ENCODE peak calls at places on chromosome 1, in six cellular contexts. X, A, Q, I, W and P are unnamed samples.

GRCh38 chr1:62180649-62181048 is 14.0 kb upstream of the L1TD1 start:
- DNase-seq in W (no peak), A (no peak), X (no peak), Q (peak; percentile 36), I (no peak), P (no peak)

GRCh38 chr1:218904401-218904800 is 269.3 kb upstream of the LYPLAL1 start:
- DNase-seq in I (no peak), X (no peak), A (no peak), W (no peak), Q (no peak), P (no peak)

GRCh38 chr1:231397882-231398671 is 24.0 kb downstream of the EGLN1 start:
- DNase-seq in Q (no peak), A (no peak), X (no peak), W (no peak), I (no peak), P (no peak)

GRCh38 chr1:29478879-29479278 is 242.6 kb downstream of the PTPRU start:
- DNase-seq in W (no peak), I (no peak), Q (peak; percentile 4), X (no peak), A (no peak), P (no peak)

GRCh38 chr1:23980725-23981063 is 567 bp upstream of the SRSF10 start:
- DNase-seq in I (peak; percentile 47), A (no peak), Q (no peak), W (peak; percentile 46), X (no peak), P (peak; percentile 51)

GRCh38 chr1:235939488-235939775 is 72.7 kb upstream of the LYST start:
- DNase-seq in X (no peak), I (no peak), A (no peak), W (no peak), Q (no peak), P (no peak)

GRCh38 chr1:6447818-6448748 is 17.9 kb downstream of the TNFRSF25 start:
- DNase-seq in A (no peak), X (no peak), W (peak; percentile 62), Q (no peak), I (no peak), P (no peak)

GRCh38 chr1:27137544-27138075 is 17.3 kb downstream of the SLC9A1 start:
- DNase-seq in X (peak; percentile 71), A (no peak), W (peak; percentile 67), I (no peak), Q (peak; percentile 80), P (no peak)

GRCh38 chr1:108750476-108751191 is 4.2 kb downstream of the STXBP3 start:
- DNase-seq in X (no peak), Q (no peak), A (no peak), W (no peak), I (no peak), P (no peak)

GRCh38 chr1:224786533-224787249 is 142.8 kb upstream of the DNAH14 start:
- DNase-seq in X (no peak), W (no peak), Q (no peak), A (no peak), I (no peak), P (no peak)

GRCh38 chr1:144101397-144102050 is 129.7 kb upstream of the FAM72C start:
- DNase-seq in Q (peak; percentile 36), X (peak; percentile 77), W (no peak), A (no peak), I (peak; percentile 3), P (no peak)

GRCh38 chr1:147719711-147720225 is 40.6 kb downstream of the GJA5 start:
- DNase-seq in W (no peak), Q (peak; percentile 37), I (no peak), X (no peak), A (no peak), P (no peak)

GRCh38 chr1:65422241-65423203 is 2.1 kb downstream of the LEPR start:
- DNase-seq in Q (no peak), A (no peak), X (no peak), I (peak; percentile 38), W (no peak), P (no peak)

GRCh38 chr1:59007820-59008598 is 224.2 kb upstream of the JUN start:
- DNase-seq in A (no peak), X (no peak), W (no peak), I (no peak), Q (no peak), P (no peak)

GRCh38 chr1:222769968-222770620 is 33.1 kb downstream of the FAM177B start:
- DNase-seq in I (no peak), A (no peak), W (no peak), X (no peak), Q (no peak), P (no peak)

GRCh38 chr1:110476028-110476765 is 25.2 kb downstream of the PROK1 start:
- DNase-seq in A (no peak), X (no peak), I (no peak), W (no peak), Q (no peak), P (no peak)

GRCh38 chr1:18434041-18434440 is 46.7 kb upstream of the KLHDC7A start:
- DNase-seq in Q (no peak), A (no peak), W (no peak), X (no peak), I (no peak), P (no peak)

GRCh38 chr1:175521265-175522040 is 221.9 kb downstream of the TNR start:
- DNase-seq in X (no peak), I (no peak), Q (peak; percentile 34), W (no peak), A (no peak), P (no peak)

GRCh38 chr1:119010201-119010600 is 22.1 kb upstream of the TBX15 start:
- DNase-seq in Q (no peak), W (no peak), I (no peak), X (no peak), A (no peak), P (no peak)

DNA sequence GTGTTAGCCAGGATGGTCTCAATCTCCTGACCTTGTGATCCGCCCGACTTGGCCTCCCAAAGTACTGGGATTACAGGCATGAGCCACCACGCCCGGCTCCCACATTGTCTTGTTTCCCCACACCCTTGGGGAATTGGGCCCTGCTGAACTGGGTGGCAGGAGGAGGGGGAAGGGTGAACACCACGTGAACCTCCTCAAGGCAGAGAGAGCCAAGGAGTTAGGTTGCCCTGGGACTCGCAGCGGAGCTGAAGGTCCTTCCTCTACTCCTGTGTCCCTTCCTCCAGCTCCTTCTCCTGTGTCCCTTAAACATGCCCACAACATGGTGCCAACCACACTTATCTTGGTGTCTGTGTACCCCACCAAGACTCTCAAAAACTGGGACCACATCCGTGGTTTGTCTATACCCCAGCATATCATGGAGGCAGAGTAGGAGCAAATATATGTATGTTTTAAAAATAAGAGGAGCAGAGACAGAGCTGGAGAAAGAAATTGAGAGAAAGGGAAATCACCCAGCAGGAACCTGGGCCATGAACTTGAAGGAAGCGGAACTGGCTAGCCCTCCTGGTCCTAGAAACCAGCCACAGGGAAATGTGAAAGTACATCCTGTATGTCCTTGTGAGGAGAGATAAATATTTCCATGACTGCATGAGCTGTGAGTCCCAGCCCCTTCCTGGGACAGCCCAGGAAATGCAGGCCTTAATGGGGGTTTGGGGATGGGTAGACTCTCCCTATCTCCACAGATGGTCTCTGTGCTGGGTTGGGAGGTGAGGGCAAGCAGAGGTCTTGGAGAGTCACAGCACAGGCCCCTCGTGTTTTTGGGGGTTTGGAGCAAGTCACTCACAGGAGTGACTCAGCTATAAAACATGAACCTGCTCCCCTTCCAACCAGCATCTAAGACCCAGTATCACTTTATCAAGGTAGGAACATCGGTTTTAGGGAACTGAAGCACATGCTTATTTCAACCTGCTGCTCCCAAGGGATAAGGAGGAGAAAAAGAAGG is 9.4 kb upstream of the TAL1 start:
- DNase-seq in A (no peak), X (no peak), Q (no peak), W (peak; percentile 71), I (no peak), P (no peak)
- TF ChIP-seq POLR2A in A (no peak), X (no peak), Q (no peak), W (peak; percentile 49), I (no peak), P (no peak)

GRCh38 chr1:207103892-207104373 is at the start of gene C4BPA:
- DNase-seq in Q (no peak), I (peak; percentile 28), W (no peak), X (no peak), A (no peak), P (no peak)
- TF ChIP-seq POLR2A in Q (no peak), I (no peak), W (no peak), X (no peak), A (no peak), P (no peak)

DNA sequence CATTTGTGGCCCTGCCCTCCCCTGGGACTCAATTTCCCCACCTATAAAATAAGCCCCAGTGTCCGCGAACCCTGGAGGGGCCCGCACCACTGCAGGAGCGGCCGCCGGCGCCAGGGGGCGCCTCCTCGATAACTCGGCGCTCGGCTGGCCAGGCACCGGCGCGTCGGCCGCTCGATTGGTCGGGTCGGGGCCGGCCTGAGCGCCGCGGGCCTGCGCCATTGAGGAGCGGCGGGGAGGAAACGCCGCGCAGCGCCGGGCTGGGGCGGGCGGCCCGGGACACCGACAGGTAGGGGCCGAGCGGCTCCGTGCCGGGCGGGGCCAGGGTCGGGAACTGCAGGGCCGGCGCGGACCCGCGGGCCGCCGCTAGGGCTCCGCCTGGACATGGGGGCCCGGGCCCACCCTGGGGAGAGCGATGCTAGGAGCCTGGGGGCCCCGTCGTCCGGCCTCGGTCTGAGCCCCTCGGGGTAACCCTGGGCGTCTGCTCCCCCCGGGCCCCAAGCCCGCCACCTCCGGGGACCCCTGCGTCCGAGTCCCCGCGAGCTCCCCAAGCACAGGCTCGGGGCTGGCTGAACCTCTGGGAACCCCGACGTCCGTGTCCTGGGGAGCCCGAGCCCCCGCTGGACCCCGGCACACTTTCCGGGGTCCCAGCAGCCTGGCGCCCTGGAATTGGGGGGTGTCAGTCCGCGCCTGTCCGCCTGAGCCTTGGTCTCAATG is at the start of gene VPS13D:
- DNase-seq in A (peak; percentile 5), X (peak; percentile 94), Q (peak; percentile 89), I (peak; percentile 70), W (peak; percentile 97), P (peak; percentile 71)
- TF ChIP-seq POLR2A in A (peak; percentile 75), X (peak; percentile 73), Q (no peak), I (peak; percentile 18), W (no peak), P (peak; percentile 44)

GRCh38 chr1:37319284-37319683 is 155.1 kb upstream of the ZC3H12A start:
- DNase-seq in Q (no peak), A (no peak), W (no peak), I (no peak), X (no peak), P (no peak)
- TF ChIP-seq POLR2A in Q (no peak), A (no peak), W (no peak), I (no peak), X (no peak), P (no peak)